ENCODE peak calls at places on chromosomes 12 and 14, in four cellular contexts. X is IMR-90, J is lower leg skin, M is psoas muscle. O is an unnamed sample.

GRCh38 chr14:91410781-91411536 is 6.7 kb downstream of the CCDC88C start:
- DNase-seq in M (no peak), J (no peak), X (no peak), O (no peak)

GRCh38 chr14:24088095-24088494 is 6.0 kb upstream of the PCK2 start:
- DNase-seq in J (no peak), M (no peak), X (no peak), O (no peak)

GRCh38 chr12:57744194-57744776 is 554 bp upstream of the TSPAN31 start:
- DNase-seq in J (peak; percentile 94), X (peak; percentile 85), M (peak; percentile 78), O (no peak)

GRCh38 chr14:75204106-75204505 is 27.7 kb upstream of the TMED10 start:
- DNase-seq in J (no peak), M (no peak), X (no peak), O (no peak)

GRCh38 chr12:105611340-105611739 is 280.8 kb downstream of the C12orf75 start:
- DNase-seq in J (no peak), X (no peak), M (no peak), O (no peak)

GRCh38 chr14:39396448-39396847 is 35.8 kb downstream of the FBXO33 start:
- DNase-seq in J (no peak), X (peak; percentile 54), M (no peak), O (no peak)

GRCh38 chr12:3218150-3218845 is 141.1 kb downstream of the TSPAN9 start:
- DNase-seq in M (peak; percentile 86), J (peak; percentile 96), X (peak; percentile 78), O (no peak)

GRCh38 chr12:126353604-126354003 is 1288.4 kb downstream of the AACS start:
- DNase-seq in M (no peak), J (no peak), X (no peak), O (no peak)

GRCh38 chr14:69076341-69076740 is 76.6 kb downstream of the DCAF5 start:
- DNase-seq in X (no peak), J (no peak), M (no peak), O (no peak)

GRCh38 chr12:132306885-132307191 is 22.6 kb downstream of the GALNT9 start:
- DNase-seq in M (peak; percentile 3), J (no peak), X (no peak), O (no peak)

GRCh38 chr12:130374083-130374482 is 36.4 kb downstream of the PIWIL1 start:
- DNase-seq in X (no peak), J (no peak), M (no peak), O (no peak)

DNA sequence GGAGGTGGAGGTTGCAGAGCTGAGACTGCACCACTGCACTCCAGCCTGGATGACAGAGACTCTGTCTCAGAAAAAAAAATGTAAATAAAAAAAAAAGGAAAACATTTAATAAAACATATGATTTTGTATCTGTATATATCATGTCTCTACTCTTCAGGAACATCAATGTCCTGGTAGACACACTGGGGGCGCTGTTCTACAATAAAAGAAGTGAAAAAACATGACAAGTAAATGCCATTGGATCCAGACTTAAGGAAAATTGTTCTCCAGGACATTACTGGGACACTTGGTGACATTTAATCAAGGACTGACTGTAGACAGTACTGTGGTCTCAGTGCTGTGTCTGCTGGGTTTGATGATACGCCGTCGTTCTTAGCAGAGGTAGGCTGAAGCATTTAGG is 15.5 kb upstream of the KLC1 start:
- DNase-seq in X (no peak), J (no peak), M (no peak), O (no peak)
- TF ChIP-seq CTCF in X (peak; percentile 43), J (no peak), M (no peak), O (no peak)

GRCh38 chr14:30243157-30243556 is 315.5 kb upstream of the PRKD1 start:
- DNase-seq in X (no peak), M (no peak), J (no peak), O (no peak)

GRCh38 chr14:30240685-30241084 is 313.0 kb upstream of the PRKD1 start:
- DNase-seq in M (no peak), J (no peak), X (peak; percentile 37), O (no peak)

GRCh38 chr14:30242742-30243141 is 315.1 kb upstream of the PRKD1 start:
- DNase-seq in J (no peak), X (no peak), M (no peak), O (no peak)

GRCh38 chr14:30238936-30239335 is 311.3 kb upstream of the PRKD1 start:
- DNase-seq in J (no peak), M (no peak), X (no peak), O (no peak)

DNA sequence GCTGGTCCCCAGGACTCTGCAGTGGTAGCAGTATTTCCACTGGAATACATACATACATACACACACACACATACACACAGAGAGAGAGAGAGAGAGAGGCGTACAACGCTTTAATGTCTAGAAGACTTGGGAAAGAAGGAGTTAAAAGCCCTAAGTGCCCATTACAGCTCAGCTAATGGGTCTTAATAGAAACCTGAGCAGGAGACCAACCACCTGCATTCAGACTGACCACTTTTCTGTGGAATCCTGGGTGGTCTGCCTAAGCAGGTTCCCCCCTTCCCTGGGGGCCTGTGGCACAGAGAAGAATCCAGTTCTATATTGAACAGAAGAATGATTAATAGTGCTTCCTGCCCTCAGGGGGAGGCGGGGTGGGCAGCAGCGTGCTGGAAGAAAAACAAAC is 312.4 kb upstream of the PRKD1 start:
- DNase-seq in X (no peak), M (no peak), J (no peak), O (no peak)
- TF ChIP-seq CTCF in X (no peak), M (no peak), J (no peak), O (no peak)

GRCh38 chr12:72272731-72273498 is 745 bp downstream of the TRHDE start:
- DNase-seq in J (no peak), M (no peak), X (peak; percentile 58), O (peak; percentile 85)

GRCh38 chr12:72271741-72272661 is at the start of gene TRHDE:
- DNase-seq in M (no peak), X (peak; percentile 60), J (no peak), O (peak; percentile 86)

GRCh38 chr12:72274926-72275325 is 2.8 kb downstream of the TRHDE start:
- DNase-seq in M (no peak), X (peak; percentile 79), J (no peak), O (no peak)

GRCh38 chr12:72273851-72274284 is 1.7 kb downstream of the TRHDE start:
- DNase-seq in J (no peak), X (no peak), M (no peak), O (no peak)

GRCh38 chr12:72273499-72273837 is 1.3 kb downstream of the TRHDE start:
- DNase-seq in X (no peak), J (no peak), M (no peak), O (no peak)
- TF ChIP-seq CTCF in X (no peak), J (no peak), M (no peak), O (no peak)

GRCh38 chr12:124332068-124332672 is 37.3 kb downstream of the RFLNA start:
- DNase-seq in M (no peak), X (no peak), J (no peak), O (no peak)
- TF ChIP-seq CTCF in M (peak; percentile 12), X (peak; percentile 19), J (no peak), O (peak; percentile 37)

GRCh38 chr12:122500685-122501488 is at the start of gene ZCCHC8:
- DNase-seq in X (peak; percentile 98), J (peak; percentile 99), M (peak; percentile 97), O (peak; percentile 98)
- TF ChIP-seq CTCF in X (no peak), J (no peak), M (no peak), O (no peak)

GRCh38 chr12:5063149-5063548 is 19.5 kb downstream of the KCNA5 start:
- DNase-seq in M (no peak), J (no peak), X (no peak), O (no peak)
- TF ChIP-seq CTCF in M (no peak), J (no peak), X (no peak), O (no peak)